ENCODE peak calls at places on chromosomes 11 and 22, in four cellular contexts. V, R, Y and Z are unnamed samples.

GRCh38 chr22:36659762-36660509 is 43.6 kb downstream of the CACNG2 start:
- DNase-seq in V (no peak), R (peak), Y (peak), Z (peak)

GRCh38 chr22:19786959-19787848 is 26.6 kb downstream of the TBX1 start:
- DNase-seq in V (no peak), R (no peak), Y (no peak), Z (no peak)

GRCh38 chr11:103164093-103164796 is 55.0 kb downstream of the DYNC2H1 start:
- DNase-seq in V (no peak), R (no peak), Y (no peak), Z (no peak)

GRCh38 chr11:12075822-12076821 is 34.3 kb upstream of the MICAL2 start:
- DNase-seq in V (no peak), R (peak), Y (no peak), Z (no peak)

GRCh38 chr11:68990995-68991780 is 10.4 kb upstream of the MRGPRD start:
- DNase-seq in V (no peak), R (no peak), Y (peak), Z (no peak)

GRCh38 chr11:93248602-93249001 is 50.8 kb upstream of the SLC36A4 start:
- DNase-seq in V (no peak), R (peak), Y (no peak), Z (no peak)

GRCh38 chr11:2178906-2179494 is 7.4 kb upstream of the TH start:
- DNase-seq in V (no peak), R (peak), Y (no peak), Z (no peak)

GRCh38 chr11:74288161-74288560 is 23.3 kb downstream of the P4HA3 start:
- DNase-seq in V (no peak), R (peak), Y (no peak), Z (no peak)

GRCh38 chr11:122422707-122423106 is 232.8 kb upstream of the UBASH3B start:
- DNase-seq in V (no peak), R (peak), Y (no peak), Z (no peak)

GRCh38 chr11:37088573-37088910 is 490.5 kb upstream of the RAG2 start:
- DNase-seq in V (no peak), R (no peak), Y (no peak), Z (no peak)

GRCh38 chr11:62611705-62612365 is 740 bp downstream of the EML3 start:
- DNase-seq in V (no peak), R (peak), Y (peak), Z (peak)

GRCh38 chr11:101974255-101974654 is 57.9 kb upstream of the ANGPTL5 start:
- DNase-seq in V (no peak), R (peak), Y (no peak), Z (no peak)

GRCh38 chr11:87097582-87097981 is 59.8 kb downstream of the TMEM135 start:
- DNase-seq in V (no peak), R (peak), Y (no peak), Z (peak)

GRCh38 chr22:27512283-27512761 is 289.2 kb downstream of the MN1 start:
- DNase-seq in V (no peak), R (peak), Y (peak), Z (no peak)

GRCh38 chr11:26805001-26805400 is 83.1 kb upstream of the SLC5A12 start:
- DNase-seq in V (no peak), R (no peak), Y (no peak), Z (no peak)

GRCh38 chr11:66371627-66372415 is at the start of gene SLC29A2:
- DNase-seq in V (peak), R (peak), Y (peak), Z (peak)

GRCh38 chr22:27489265-27489675 is 312.3 kb downstream of the MN1 start:
- DNase-seq in V (no peak), R (peak), Y (no peak), Z (no peak)

GRCh38 chr11:27458182-27458581 is 14.4 kb downstream of the LGR4 start:
- DNase-seq in V (no peak), R (no peak), Y (no peak), Z (no peak)

GRCh38 chr11:64077607-64078006 is 41.9 kb downstream of the FLRT1 start:
- DNase-seq in V (no peak), R (no peak), Y (no peak), Z (no peak)

GRCh38 chr22:32619614-32620426 is 145.2 kb downstream of the FBXO7 start:
- DNase-seq in V (no peak), R (peak), Y (no peak), Z (no peak)

GRCh38 chr11:129695543-129696308 is 119.9 kb upstream of the TMEM45B start:
- DNase-seq in V (peak), R (peak), Y (peak), Z (peak)

GRCh38 chr11:86174101-86175046 is 70.2 kb upstream of the EED start:
- DNase-seq in V (no peak), R (peak), Y (peak), Z (no peak)

GRCh38 chr22:36355362-36355761 is 32.4 kb downstream of the MYH9 start:
- DNase-seq in V (no peak), R (peak), Y (no peak), Z (no peak)

GRCh38 chr22:24410110-24410856 is 17.1 kb upstream of the ADORA2A start:
- DNase-seq in V (no peak), R (peak), Y (no peak), Z (no peak)

GRCh38 chr11:107505667-107506066 is 48.0 kb upstream of the CWF19L2 start:
- DNase-seq in V (no peak), R (no peak), Y (no peak), Z (no peak)

GRCh38 chr11:61491736-61492395 is 16.7 kb upstream of the LRRC10B start:
- DNase-seq in V (no peak), R (no peak), Y (no peak), Z (no peak)